ENCODE peak calls at places on chromosomes 2 and 18, in four cellular contexts. R is GM12891, N is HL-60, F is K562. M is an unnamed sample.

GRCh38 chr2:20343128-20343527 is 7.5 kb downstream of the PUM2 start:
- DNase-seq in R (no peak), N (no peak), F (no peak), M (no peak)

GRCh38 chr2:159807183-159808037 is 9.4 kb upstream of the CD302 start:
- DNase-seq in R (no peak), N (no peak), F (peak), M (no peak)

GRCh38 chr18:57666818-57667497 is 45.3 kb upstream of the NARS1 start:
- DNase-seq in R (no peak), N (peak), F (peak), M (no peak)

GRCh38 chr2:127584516-127585033 is 49.1 kb downstream of the MYO7B start:
- DNase-seq in R (no peak), N (no peak), F (no peak), M (no peak)

GRCh38 chr2:218959141-218959731 is at the start of gene CDK5R2:
- DNase-seq in R (peak), N (peak), F (peak), M (peak)

GRCh38 chr2:118473241-118473640 is 374.2 kb downstream of the EN1 start:
- DNase-seq in R (no peak), N (no peak), F (no peak), M (no peak)

GRCh38 chr18:36830141-36830495 is 1.2 kb downstream of the KIAA1328 start:
- DNase-seq in R (no peak), N (no peak), F (no peak), M (no peak)

GRCh38 chr2:194166818-194167217 is 1490.2 kb upstream of the SLC39A10 start:
- DNase-seq in R (no peak), N (no peak), F (no peak), M (no peak)

GRCh38 chr2:13227543-13227942 is 510.8 kb downstream of the TRIB2 start:
- DNase-seq in R (no peak), N (no peak), F (no peak), M (no peak)

GRCh38 chr18:37253424-37254255 is 312.0 kb downstream of the CELF4 start:
- DNase-seq in R (peak), N (no peak), F (peak), M (no peak)

GRCh38 chr2:238278626-238279323 is 9.6 kb downstream of the PER2 start:
- DNase-seq in R (no peak), N (no peak), F (no peak), M (no peak)

GRCh38 chr2:231059756-231060155 is 3.1 kb downstream of the PSMD1 start:
- DNase-seq in R (no peak), N (no peak), F (no peak), M (no peak)

GRCh38 chr2:210421916-210422315 is 54.6 kb downstream of the LANCL1 start:
- DNase-seq in R (no peak), N (no peak), F (no peak), M (no peak)
- TF ChIP-seq SPI1 in R (no peak), N (no peak), F (no peak), M (no peak)

GRCh38 chr2:147681093-147681492 is 163.7 kb upstream of the ACVR2A start:
- DNase-seq in R (no peak), N (no peak), F (no peak), M (no peak)

GRCh38 chr2:147683380-147683779 is 161.4 kb upstream of the ACVR2A start:
- DNase-seq in R (no peak), N (no peak), F (no peak), M (no peak)

GRCh38 chr2:147684903-147685302 is 159.9 kb upstream of the ACVR2A start:
- DNase-seq in R (no peak), N (no peak), F (no peak), M (no peak)

GRCh38 chr2:147679664-147680502 is 164.9 kb upstream of the ACVR2A start:
- DNase-seq in R (no peak), N (no peak), F (no peak), M (no peak)
- TF ChIP-seq SPI1 in R (no peak), N (no peak), F (no peak), M (no peak)

GRCh38 chr2:217859926-217860325 is 142.9 kb downstream of the TNS1 start:
- DNase-seq in R (no peak), N (no peak), F (no peak), M (no peak)

GRCh38 chr2:217857624-217858506 is 144.9 kb downstream of the TNS1 start:
- DNase-seq in R (no peak), N (no peak), F (no peak), M (no peak)

GRCh38 chr2:217856871-217857270 is 145.9 kb downstream of the TNS1 start:
- DNase-seq in R (no peak), N (no peak), F (no peak), M (no peak)

GRCh38 chr2:217861334-217861877 is 141.4 kb downstream of the TNS1 start:
- DNase-seq in R (no peak), N (no peak), F (no peak), M (no peak)

GRCh38 chr2:217858519-217859466 is 144.0 kb downstream of the TNS1 start:
- DNase-seq in R (no peak), N (no peak), F (peak), M (no peak)
- TF ChIP-seq SPI1 in R (no peak), N (no peak), F (no peak), M (no peak)

GRCh38 chr2:197786010-197786877 is 1.1 kb upstream of the BOLL start:
- DNase-seq in R (peak), N (no peak), F (no peak), M (no peak)
- TF ChIP-seq SPI1 in R (no peak), N (no peak), F (no peak), M (no peak)

DNA sequence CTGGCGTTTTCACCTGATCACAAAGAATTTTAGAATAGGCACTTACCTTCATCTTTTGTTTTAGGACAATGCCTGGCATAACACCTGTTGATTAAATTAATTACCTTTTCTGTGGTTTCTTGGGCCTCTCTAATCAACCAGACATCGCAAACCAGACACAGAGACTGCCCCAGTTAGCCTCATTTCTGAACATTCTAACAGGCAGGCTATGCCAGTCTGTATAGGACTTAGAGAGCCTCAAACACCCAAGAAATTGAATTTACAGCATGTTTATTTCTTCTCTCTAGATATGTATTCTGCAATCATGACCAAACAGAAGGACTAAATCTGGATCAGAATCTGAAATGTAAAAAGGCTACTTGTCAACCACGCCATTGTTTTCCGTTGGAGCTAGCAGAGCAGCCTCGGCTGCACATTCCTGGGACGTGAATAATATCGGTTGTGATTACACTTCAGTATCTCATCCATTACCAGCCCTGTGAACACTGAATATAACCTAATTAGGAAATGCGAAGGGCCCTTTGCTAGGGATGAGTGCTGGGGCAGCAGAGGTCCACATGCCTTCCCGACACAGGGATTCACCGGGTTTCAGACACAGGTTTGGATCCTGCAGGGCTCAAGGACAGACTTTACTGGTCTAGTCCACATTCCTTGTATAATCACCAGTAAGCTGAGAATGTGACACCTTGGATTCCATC is 17.5 kb upstream of the CDC42EP3 start:
- DNase-seq in R (no peak), N (no peak), F (no peak), M (no peak)
- TF ChIP-seq SPI1 in R (no peak), N (no peak), F (no peak), M (no peak)

DNA sequence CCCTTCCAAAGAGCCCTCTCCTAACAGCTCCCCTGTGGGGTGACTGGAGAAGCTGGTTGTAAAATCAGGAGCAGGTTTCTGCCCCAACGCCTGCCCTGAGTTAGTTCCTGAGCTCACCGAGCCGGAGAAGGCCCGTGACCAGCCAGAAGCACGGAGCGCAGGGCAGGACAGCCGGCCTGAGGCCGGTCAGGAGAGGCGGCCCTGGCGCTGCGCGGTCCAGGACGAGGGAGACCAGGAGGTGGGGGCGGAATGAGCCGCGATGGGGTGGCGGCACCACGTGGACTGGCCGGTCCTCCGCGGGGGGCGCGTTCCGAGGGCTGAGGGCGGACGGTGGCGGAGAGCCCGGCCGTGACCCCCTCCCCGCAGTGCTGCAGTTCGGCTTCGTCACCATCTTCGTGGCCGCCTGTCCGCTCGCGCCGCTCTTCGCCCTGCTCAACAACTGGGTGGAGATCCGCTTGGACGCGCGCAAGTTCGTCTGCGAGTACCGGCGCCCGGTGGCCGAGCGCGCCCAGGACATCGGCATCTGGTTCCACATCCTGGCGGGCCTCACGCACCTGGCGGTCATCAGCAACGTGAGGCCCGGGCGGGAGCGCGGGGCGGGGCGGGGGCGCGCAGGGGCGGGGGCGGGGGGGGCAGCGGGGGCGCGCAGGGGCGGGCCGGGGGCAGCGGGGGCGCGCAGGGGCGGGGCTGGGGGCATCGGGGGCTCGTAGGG is 29.0 kb downstream of the ANO7 start:
- DNase-seq in R (peak), N (peak), F (peak), M (no peak)
- TF ChIP-seq SPI1 in R (no peak), N (no peak), F (no peak), M (no peak)

GRCh38 chr2:203988540-203989264 is 52.1 kb downstream of the ICOS start:
- DNase-seq in R (no peak), N (no peak), F (no peak), M (no peak)

GRCh38 chr2:203989536-203989935 is 53.0 kb downstream of the ICOS start:
- DNase-seq in R (no peak), N (no peak), F (no peak), M (no peak)

GRCh38 chr2:203992496-203992895 is 55.9 kb downstream of the ICOS start:
- DNase-seq in R (no peak), N (no peak), F (no peak), M (no peak)

GRCh38 chr2:203983064-203983715 is 46.6 kb downstream of the ICOS start:
- DNase-seq in R (no peak), N (no peak), F (no peak), M (no peak)

GRCh38 chr2:203987959-203988358 is 51.4 kb downstream of the ICOS start:
- DNase-seq in R (no peak), N (no peak), F (no peak), M (no peak)
- TF ChIP-seq SPI1 in R (no peak), N (no peak), F (no peak), M (no peak)

GRCh38 chr2:28463211-28463610 is 32.6 kb upstream of the PLB1 start:
- DNase-seq in R (no peak), N (no peak), F (no peak), M (no peak)

GRCh38 chr2:28463893-28464292 is 32.0 kb upstream of the PLB1 start:
- DNase-seq in R (no peak), N (no peak), F (no peak), M (no peak)

GRCh38 chr2:28465148-28465885 is 30.5 kb upstream of the PLB1 start:
- DNase-seq in R (no peak), N (no peak), F (no peak), M (no peak)

GRCh38 chr2:28461056-28461455 is 34.8 kb upstream of the PLB1 start:
- DNase-seq in R (no peak), N (no peak), F (no peak), M (no peak)

GRCh38 chr2:28462122-28462521 is 33.7 kb upstream of the PLB1 start:
- DNase-seq in R (no peak), N (no peak), F (no peak), M (no peak)
- TF ChIP-seq SPI1 in R (no peak), N (no peak), F (no peak), M (no peak)

DNA sequence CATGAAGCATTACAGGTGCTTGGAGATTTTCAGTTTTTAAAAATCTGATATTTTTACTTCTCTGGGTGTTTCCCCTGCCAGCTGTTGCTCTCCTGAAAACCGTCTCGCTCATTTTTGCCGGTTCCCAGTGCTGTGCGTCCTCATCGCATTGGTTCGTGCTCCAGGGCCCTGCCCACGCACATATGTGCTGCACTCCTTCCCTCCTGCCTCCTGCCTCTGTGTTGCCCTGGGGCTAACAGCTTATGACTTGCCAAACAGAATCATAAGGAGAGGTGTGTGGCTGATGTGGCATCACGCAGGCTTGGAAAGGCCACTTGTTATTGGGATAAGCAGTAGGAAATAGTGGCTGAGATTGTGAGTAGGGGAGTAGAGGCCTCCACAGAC is 53.4 kb downstream of the SLC4A1AP start:
- DNase-seq in R (no peak), N (no peak), F (no peak), M (no peak)
- TF ChIP-seq SPI1 in R (no peak), N (no peak), F (no peak), M (no peak)

GRCh38 chr2:84847326-84848050 is 33.4 kb downstream of the TRABD2A start:
- DNase-seq in R (no peak), N (no peak), F (no peak), M (no peak)

GRCh38 chr2:84849271-84849952 is 31.5 kb downstream of the TRABD2A start:
- DNase-seq in R (no peak), N (no peak), F (no peak), M (no peak)

GRCh38 chr2:84844141-84844540 is 36.7 kb downstream of the TRABD2A start:
- DNase-seq in R (no peak), N (no peak), F (no peak), M (no peak)

GRCh38 chr2:84846041-84846663 is 34.7 kb downstream of the TRABD2A start:
- DNase-seq in R (no peak), N (no peak), F (no peak), M (no peak)

DNA sequence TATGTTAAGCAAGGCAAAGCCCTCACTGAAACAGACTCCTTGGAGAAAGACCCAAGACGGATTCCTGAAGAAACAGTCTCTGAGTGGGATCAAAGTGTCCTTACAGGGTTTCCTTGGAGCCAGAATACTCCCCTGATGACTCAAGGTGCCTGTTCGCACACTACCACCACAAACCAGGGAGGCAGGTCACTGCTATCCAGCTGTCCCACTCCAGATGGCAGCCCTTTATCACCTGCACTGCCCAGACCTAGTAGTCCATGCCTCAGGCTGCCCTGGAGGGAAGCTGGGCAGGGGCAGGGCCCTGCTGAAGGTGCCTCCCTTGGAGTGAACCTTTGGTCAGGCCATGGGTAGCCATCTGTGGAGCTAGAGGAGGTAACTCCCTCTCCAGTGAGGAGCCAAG is 34.2 kb downstream of the TRABD2A start:
- DNase-seq in R (no peak), N (no peak), F (no peak), M (no peak)
- TF ChIP-seq SPI1 in R (no peak), N (no peak), F (no peak), M (no peak)

M was measured in GM12878.